ENCODE peak calls at places on chromosomes 4 and X, in four cellular contexts. E is Right ventricle myocardium superior, L is hypothalamus, Q is COLO829. F is an unnamed sample.
A peak's percentile ranks its signal among the peaks of the same experiment; 100 is the strongest.

GRCh38 chr4:150779707-150780106 is 197.8 kb downstream of the MAB21L2 start:
- DNase-seq in E (no peak), L (no peak), Q (no peak), F (no peak)

GRCh38 chrX:68175569-68175968 is 257.7 kb downstream of the OPHN1 start:
- DNase-seq in E (no peak), L (no peak), Q (peak; percentile 35), F (no peak)

GRCh38 chr4:118772149-118773081 is 63.5 kb downstream of the SEC24D start:
- DNase-seq in E (no peak), L (no peak), Q (peak; percentile 86), F (no peak)

GRCh38 chr4:13142191-13142590 is 341.9 kb downstream of the RAB28 start:
- DNase-seq in E (no peak), L (no peak), Q (no peak), F (no peak)

GRCh38 chr4:105624530-105624929 is 72.1 kb downstream of the ARHGEF38 start:
- DNase-seq in E (peak; percentile 48), L (no peak), Q (no peak), F (peak; percentile 26)

GRCh38 chrX:16250296-16250695 is 83.0 kb downstream of the MAGEB17 start:
- DNase-seq in E (no peak), L (no peak), Q (no peak), F (no peak)

GRCh38 chr4:173371292-173372192 is 788 bp downstream of the SAP30 start:
- DNase-seq in E (peak; percentile 88), L (peak; percentile 67), Q (peak; percentile 91), F (peak; percentile 74)

GRCh38 chrX:39648548-39649254 is 449.1 kb downstream of the BCOR start:
- DNase-seq in E (no peak), L (no peak), Q (no peak), F (no peak)

GRCh38 chr4:40682298-40683101 is 52.8 kb upstream of the RBM47 start:
- DNase-seq in E (no peak), L (no peak), Q (no peak), F (no peak)

GRCh38 chr4:212438-213174 is 88.3 kb downstream of the ZNF718 start:
- DNase-seq in E (peak; percentile 88), L (peak; percentile 78), Q (no peak), F (peak; percentile 30)

GRCh38 chr4:13081830-13082229 is 402.3 kb downstream of the RAB28 start:
- DNase-seq in E (no peak), L (no peak), Q (no peak), F (no peak)